ENCODE peak calls at places on chromosome 4, in eight cellular contexts. F is GM23338, N is K562, R is HCT116, L is HepG2, M is Panc1, A is GM12878, S is SK-N-SH. O is an unnamed sample.

GRCh38 chr4:137125011-137125410 is 407.3 kb downstream of the PCDH18 start:
- DNase-seq in N (no peak), M (no peak), R (peak), S (no peak), L (no peak), F (no peak), A (no peak), O (no peak)

GRCh38 chr4:101599620-101600019 is 190.9 kb upstream of the BANK1 start:
- DNase-seq in L (no peak), F (no peak), S (no peak), N (no peak), M (no peak), R (no peak), A (no peak), O (no peak)

GRCh38 chr4:166435449-166435848 is 562.4 kb downstream of the TLL1 start:
- DNase-seq in R (no peak), N (no peak), F (no peak), S (no peak), M (peak), A (no peak), L (no peak), O (no peak)

GRCh38 chr4:55173580-55173979 is 48.2 kb upstream of the KDR start:
- DNase-seq in L (no peak), M (no peak), R (no peak), N (no peak), S (no peak), F (no peak), A (no peak), O (no peak)

GRCh38 chr4:53686521-53686920 is 95.2 kb upstream of the LNX1 start:
- DNase-seq in A (no peak), S (no peak), R (no peak), N (no peak), L (no peak), M (no peak), F (no peak), O (no peak)

GRCh38 chr4:112213091-112213490 is 18.5 kb upstream of the AP1AR start:
- DNase-seq in M (no peak), F (no peak), N (no peak), A (no peak), R (no peak), S (no peak), L (peak), O (peak)

GRCh38 chr4:145183023-145183422 is 2.6 kb upstream of the OTUD4 start:
- DNase-seq in S (no peak), A (no peak), N (no peak), L (no peak), M (no peak), F (no peak), R (no peak), O (no peak)

GRCh38 chr4:156374069-156374468 is 420.4 kb upstream of the CTSO start:
- DNase-seq in M (no peak), L (no peak), A (no peak), N (no peak), F (no peak), S (no peak), R (no peak), O (no peak)

GRCh38 chr4:78137538-78137937 is 80.4 kb downstream of the FRAS1 start:
- DNase-seq in F (no peak), R (no peak), M (no peak), A (no peak), L (no peak), S (no peak), N (no peak), O (no peak)

GRCh38 chr4:25915359-25915716 is 1.3 kb downstream of the SMIM20 start:
- DNase-seq in A (no peak), M (no peak), L (no peak), N (peak), R (no peak), S (no peak), F (no peak), O (no peak)

GRCh38 chr4:33086351-33086900 is 2366.3 kb downstream of the PCDH7 start:
- DNase-seq in L (no peak), M (no peak), S (no peak), R (no peak), A (no peak), N (no peak), F (no peak), O (no peak)

GRCh38 chr4:80197601-80198444 is 520 bp downstream of the PRDM8 start:
- DNase-seq in A (no peak), R (no peak), S (peak), F (peak), L (no peak), M (no peak), N (no peak), O (peak)

GRCh38 chr4:173061160-173061559 is 107.5 kb upstream of the GALNT7 start:
- DNase-seq in R (no peak), N (no peak), F (no peak), S (no peak), M (no peak), L (no peak), A (no peak), O (no peak)

GRCh38 chr4:148095346-148095923 is 346.8 kb downstream of the NR3C2 start:
- DNase-seq in M (no peak), F (no peak), S (no peak), L (no peak), A (no peak), N (no peak), R (no peak), O (no peak)

GRCh38 chr4:170005472-170005871 is 20.7 kb downstream of the MFAP3L start:
- DNase-seq in N (no peak), A (no peak), L (no peak), F (no peak), R (no peak), M (no peak), S (no peak), O (no peak)

GRCh38 chr4:150302553-150302952 is 224.3 kb downstream of the DCLK2 start:
- DNase-seq in S (no peak), L (peak), M (no peak), R (peak), F (no peak), A (no peak), N (peak), O (peak)

GRCh38 chr4:38316045-38316444 is 348.0 kb upstream of the KLF3 start:
- DNase-seq in F (no peak), M (no peak), L (no peak), S (no peak), A (no peak), R (no peak), N (no peak), O (no peak)

GRCh38 chr4:962231-963208 is 10.8 kb downstream of the DGKQ start:
- DNase-seq in N (no peak), F (no peak), A (no peak), S (no peak), M (no peak), L (no peak), R (no peak), O (no peak)
- TF ChIP-seq POLR2AphosphoS5 in N (no peak), F (no peak), A (no peak), S (no peak), M (no peak), L (no peak), R (peak), O (no peak)

GRCh38 chr4:116018831-116019230 is 905.4 kb upstream of the NDST4 start:
- DNase-seq in L (no peak), N (no peak), S (no peak), A (no peak), R (no peak), F (no peak), M (no peak), O (no peak)

GRCh38 chr4:116016201-116016600 is 902.8 kb upstream of the NDST4 start:
- DNase-seq in L (no peak), A (no peak), F (peak), R (peak), N (no peak), S (no peak), M (no peak), O (peak)

GRCh38 chr4:116015062-116015461 is 901.6 kb upstream of the NDST4 start:
- DNase-seq in R (no peak), S (no peak), F (peak), L (no peak), A (no peak), M (no peak), N (no peak), O (no peak)

GRCh38 chr4:116020141-116020722 is 906.8 kb upstream of the NDST4 start:
- DNase-seq in A (no peak), M (no peak), R (peak), F (peak), L (no peak), S (no peak), N (no peak), O (peak)

DNA sequence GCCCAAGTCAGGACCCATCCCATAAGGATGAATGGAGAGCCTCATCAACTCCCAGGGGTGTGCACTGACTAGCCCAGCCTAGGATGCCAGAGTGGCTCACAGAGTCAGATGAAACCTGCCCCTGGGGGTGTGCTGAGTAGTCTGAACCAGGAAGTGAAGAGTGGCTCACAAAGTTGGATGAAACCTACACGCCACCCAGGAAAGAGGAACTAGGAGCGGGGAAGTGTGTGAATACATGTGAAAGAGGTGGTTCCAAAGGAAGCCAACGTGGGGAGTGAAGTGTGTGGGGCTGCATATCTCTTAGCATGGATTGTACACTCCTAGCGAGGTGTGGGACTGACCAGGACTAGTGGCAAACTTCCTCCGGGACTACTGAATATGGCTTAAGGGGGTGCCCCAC is 902.1 kb upstream of the NDST4 start:
- DNase-seq in M (no peak), F (no peak), N (no peak), A (no peak), S (no peak), L (no peak), R (no peak), O (peak)
- TF ChIP-seq REST in M (no peak), F (no peak), N (no peak), A (no peak), S (no peak), L (no peak), R (no peak), O (no peak)

GRCh38 chr4:7904942-7905341 is 34.7 kb downstream of the AFAP1 start:
- DNase-seq in A (no peak), L (no peak), S (no peak), M (no peak), R (no peak), N (no peak), F (no peak), O (no peak)

GRCh38 chr4:7905461-7905915 is 34.2 kb downstream of the AFAP1 start:
- DNase-seq in A (no peak), F (no peak), S (no peak), N (no peak), M (no peak), L (no peak), R (no peak), O (no peak)

GRCh38 chr4:7902826-7903225 is 36.8 kb downstream of the AFAP1 start:
- DNase-seq in F (no peak), R (no peak), S (no peak), L (no peak), A (no peak), M (no peak), N (no peak), O (no peak)

GRCh38 chr4:7903686-7904085 is 36.0 kb downstream of the AFAP1 start:
- DNase-seq in N (no peak), M (no peak), F (no peak), L (no peak), S (no peak), A (no peak), R (no peak), O (no peak)

DNA sequence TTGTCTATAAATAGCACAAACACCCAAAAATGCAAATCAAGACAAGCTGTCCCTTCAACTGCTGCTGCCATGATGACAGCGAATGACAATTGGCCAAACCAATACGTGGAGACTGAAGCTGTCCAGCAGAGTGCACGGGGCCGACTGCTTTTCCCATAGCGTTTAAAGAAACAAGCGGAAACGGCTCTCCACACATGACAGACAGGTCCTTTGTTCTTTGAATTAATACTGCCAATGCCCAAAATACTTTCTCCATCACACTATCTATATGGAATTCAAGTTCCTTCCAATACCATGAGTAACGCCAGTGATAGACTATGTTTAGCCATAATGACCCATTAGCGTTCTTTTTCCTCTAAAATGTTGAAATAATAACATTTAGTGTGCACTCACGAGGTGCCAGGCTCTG is 35.5 kb downstream of the AFAP1 start:
- DNase-seq in N (no peak), R (no peak), S (no peak), M (no peak), L (no peak), A (no peak), F (no peak), O (no peak)
- TF ChIP-seq POLR2AphosphoS5 in N (no peak), R (no peak), S (no peak), M (peak), L (no peak), A (no peak), F (no peak), O (no peak)

GRCh38 chr4:3773552-3774001 is 7.4 kb downstream of the ADRA2C start:
- DNase-seq in M (no peak), A (no peak), S (no peak), N (no peak), L (peak), R (no peak), F (no peak), O (no peak)

GRCh38 chr4:3774253-3774883 is 8.2 kb downstream of the ADRA2C start:
- DNase-seq in F (no peak), M (no peak), L (no peak), R (no peak), A (no peak), N (no peak), S (no peak), O (no peak)

GRCh38 chr4:3771167-3771809 is 5.1 kb downstream of the ADRA2C start:
- DNase-seq in N (no peak), S (no peak), M (no peak), L (no peak), A (no peak), F (no peak), R (no peak), O (no peak)

GRCh38 chr4:3771932-3772495 is 5.8 kb downstream of the ADRA2C start:
- DNase-seq in M (no peak), R (no peak), A (no peak), S (no peak), L (no peak), N (no peak), F (no peak), O (no peak)

DNA sequence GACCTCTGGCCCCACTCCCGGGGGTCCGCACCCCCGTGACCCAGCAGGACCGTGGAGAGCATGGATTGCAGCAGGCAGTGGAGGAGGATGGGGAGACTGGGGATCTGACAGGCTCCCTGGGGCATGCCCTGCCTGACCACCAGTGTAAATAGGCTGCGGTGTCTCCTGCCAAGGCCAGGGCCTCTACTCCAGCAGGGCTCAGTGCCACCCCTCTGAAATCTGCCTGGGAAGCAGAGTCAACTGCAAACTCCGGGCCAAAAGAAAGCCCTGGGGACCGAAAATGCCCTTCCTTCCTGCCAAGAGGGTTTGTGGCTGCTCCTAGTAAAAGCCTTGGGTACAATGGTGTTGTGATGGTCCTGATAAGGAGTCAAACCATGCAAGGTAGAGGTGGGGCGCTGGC is 6.4 kb downstream of the ADRA2C start:
- DNase-seq in M (no peak), F (no peak), L (no peak), R (no peak), S (no peak), A (no peak), N (no peak), O (no peak)
- TF ChIP-seq REST in M (no peak), F (no peak), L (no peak), R (no peak), S (no peak), A (no peak), N (no peak), O (no peak)

O was measured in HL-60.